ENCODE peak calls at places on chromosomes 7 and 10, in five cellular contexts. One of them, this sample, is unnamed.

GRCh38 chr10:22345301-22346086 is at the start of gene SPAG6:
- DNase-seq in psoas muscle: peak; percentile 71
- DNase-seq in fibroblast of lung: no peak
- DNase-seq in body of pancreas: peak; percentile 52
- DNase-seq in GM23248: peak; percentile 33
- DNase-seq in this sample: peak; percentile 76

GRCh38 chr10:69376662-69377061 is 40.1 kb downstream of the TACR2 start:
- DNase-seq in GM23248: no peak
- DNase-seq in psoas muscle: no peak
- DNase-seq in fibroblast of lung: no peak
- DNase-seq in body of pancreas: no peak
- DNase-seq in this sample: no peak

GRCh38 chr7:47190462-47190861 is 391.4 kb downstream of the TNS3 start:
- DNase-seq in body of pancreas: no peak
- DNase-seq in fibroblast of lung: no peak
- DNase-seq in GM23248: no peak
- DNase-seq in psoas muscle: no peak
- DNase-seq in this sample: no peak

GRCh38 chr10:85610381-85611092 is 756.1 kb downstream of the GRID1 start:
- DNase-seq in fibroblast of lung: no peak
- DNase-seq in psoas muscle: no peak
- DNase-seq in body of pancreas: no peak
- DNase-seq in GM23248: no peak
- DNase-seq in this sample: no peak

GRCh38 chr10:118953598-118953997 is 75.9 kb upstream of the NANOS1 start:
- DNase-seq in psoas muscle: no peak
- DNase-seq in fibroblast of lung: no peak
- DNase-seq in GM23248: no peak
- DNase-seq in body of pancreas: no peak
- DNase-seq in this sample: no peak

GRCh38 chr7:23065974-23066373 is 39.6 kb upstream of the KLHL7 start:
- DNase-seq in fibroblast of lung: peak; percentile 82
- DNase-seq in psoas muscle: no peak
- DNase-seq in GM23248: peak; percentile 77
- DNase-seq in body of pancreas: no peak
- DNase-seq in this sample: no peak

GRCh38 chr10:85599081-85599480 is 767.5 kb downstream of the GRID1 start:
- DNase-seq in fibroblast of lung: no peak
- DNase-seq in body of pancreas: no peak
- DNase-seq in GM23248: no peak
- DNase-seq in psoas muscle: no peak
- DNase-seq in this sample: no peak

GRCh38 chr10:7233259-7233991 is 177.4 kb downstream of the SFMBT2 start:
- DNase-seq in GM23248: no peak
- DNase-seq in psoas muscle: no peak
- DNase-seq in body of pancreas: no peak
- DNase-seq in fibroblast of lung: no peak
- DNase-seq in this sample: peak; percentile 28

GRCh38 chr7:44084695-44085094 is 2.4 kb upstream of the POLM start:
- DNase-seq in psoas muscle: no peak
- DNase-seq in body of pancreas: no peak
- DNase-seq in GM23248: no peak
- DNase-seq in fibroblast of lung: peak; percentile 52
- DNase-seq in this sample: no peak

GRCh38 chr10:27192284-27192683 is 37.1 kb downstream of the MASTL start:
- DNase-seq in GM23248: peak; percentile 96
- DNase-seq in psoas muscle: no peak
- DNase-seq in fibroblast of lung: peak; percentile 94
- DNase-seq in body of pancreas: no peak
- DNase-seq in this sample: peak; percentile 45

GRCh38 chr10:71397340-71398212 is 856 bp downstream of the CDH23 start:
- DNase-seq in body of pancreas: no peak
- DNase-seq in GM23248: no peak
- DNase-seq in fibroblast of lung: no peak
- DNase-seq in psoas muscle: no peak
- DNase-seq in this sample: peak; percentile 20

GRCh38 chr7:70182516-70182915 is 584.2 kb downstream of the AUTS2 start:
- DNase-seq in GM23248: no peak
- DNase-seq in body of pancreas: no peak
- DNase-seq in psoas muscle: no peak
- DNase-seq in fibroblast of lung: no peak
- DNase-seq in this sample: no peak

GRCh38 chr10:78416031-78416800 is 382.6 kb downstream of the RPS24 start:
- DNase-seq in GM23248: peak; percentile 96
- DNase-seq in body of pancreas: no peak
- DNase-seq in fibroblast of lung: peak; percentile 66
- DNase-seq in psoas muscle: no peak
- DNase-seq in this sample: no peak

GRCh38 chr10:49633327-49634045 is 19.6 kb downstream of the CHAT start:
- DNase-seq in body of pancreas: no peak
- DNase-seq in fibroblast of lung: no peak
- DNase-seq in psoas muscle: no peak
- DNase-seq in GM23248: no peak
- DNase-seq in this sample: no peak

GRCh38 chr7:2838873-2839578 is 5.1 kb downstream of the GNA12 start:
- DNase-seq in body of pancreas: no peak
- DNase-seq in psoas muscle: no peak
- DNase-seq in GM23248: no peak
- DNase-seq in fibroblast of lung: no peak
- DNase-seq in this sample: no peak

GRCh38 chr10:34637419-34637911 is 177.6 kb downstream of the PARD3 start:
- DNase-seq in fibroblast of lung: peak; percentile 35
- DNase-seq in psoas muscle: peak; percentile 73
- DNase-seq in GM23248: peak; percentile 46
- DNase-seq in body of pancreas: peak; percentile 56
- DNase-seq in this sample: peak; percentile 59

GRCh38 chr7:103797647-103798307 is 191.7 kb downstream of the RELN start:
- DNase-seq in fibroblast of lung: no peak
- DNase-seq in body of pancreas: no peak
- DNase-seq in GM23248: no peak
- DNase-seq in psoas muscle: no peak
- DNase-seq in this sample: no peak

GRCh38 chr7:38731195-38731594 is 100.0 kb upstream of the AMPH start:
- DNase-seq in GM23248: peak; percentile 58
- DNase-seq in body of pancreas: no peak
- DNase-seq in psoas muscle: no peak
- DNase-seq in fibroblast of lung: peak; percentile 43
- DNase-seq in this sample: no peak

GRCh38 chr10:6119423-6119822 is 30.6 kb downstream of the RBM17 start:
- DNase-seq in fibroblast of lung: peak; percentile 17
- DNase-seq in body of pancreas: no peak
- DNase-seq in psoas muscle: no peak
- DNase-seq in GM23248: no peak
- DNase-seq in this sample: no peak

GRCh38 chr7:497346-497745 is 22.3 kb downstream of the PDGFA start:
- DNase-seq in fibroblast of lung: no peak
- DNase-seq in body of pancreas: no peak
- DNase-seq in psoas muscle: peak; percentile 36
- DNase-seq in GM23248: no peak
- DNase-seq in this sample: peak; percentile 40

GRCh38 chr10:57696641-57697040 is 571.1 kb downstream of the IPMK start:
- DNase-seq in psoas muscle: no peak
- DNase-seq in body of pancreas: no peak
- DNase-seq in fibroblast of lung: peak; percentile 88
- DNase-seq in GM23248: peak; percentile 82
- DNase-seq in this sample: no peak

GRCh38 chr10:59227136-59227673 is 50.8 kb downstream of the PHYHIPL start:
- DNase-seq in GM23248: no peak
- DNase-seq in psoas muscle: no peak
- DNase-seq in fibroblast of lung: no peak
- DNase-seq in body of pancreas: no peak
- DNase-seq in this sample: no peak

GRCh38 chr7:46229409-46229808 is 308.3 kb upstream of the IGFBP3 start:
- DNase-seq in psoas muscle: no peak
- DNase-seq in GM23248: peak; percentile 94
- DNase-seq in body of pancreas: no peak
- DNase-seq in fibroblast of lung: peak; percentile 89
- DNase-seq in this sample: no peak

GRCh38 chr7:156474241-156474743 is 166.3 kb upstream of the RNF32 start:
- DNase-seq in body of pancreas: no peak
- DNase-seq in psoas muscle: no peak
- DNase-seq in fibroblast of lung: peak; percentile 87
- DNase-seq in GM23248: peak; percentile 52
- DNase-seq in this sample: no peak

GRCh38 chr7:27101188-27101905 is 1.1 kb downstream of the HOXA2 start:
- DNase-seq in fibroblast of lung: peak; percentile 92
- DNase-seq in body of pancreas: no peak
- DNase-seq in GM23248: no peak
- DNase-seq in psoas muscle: no peak
- DNase-seq in this sample: no peak

GRCh38 chr10:121069061-121069850 is 218.1 kb downstream of the WDR11 start:
- DNase-seq in psoas muscle: no peak
- DNase-seq in fibroblast of lung: peak; percentile 36
- DNase-seq in GM23248: no peak
- DNase-seq in body of pancreas: no peak
- DNase-seq in this sample: no peak

GRCh38 chr10:37748170-37748569 is 109.2 kb downstream of the ZNF248 start:
- DNase-seq in body of pancreas: no peak
- DNase-seq in GM23248: no peak
- DNase-seq in psoas muscle: no peak
- DNase-seq in fibroblast of lung: no peak
- DNase-seq in this sample: no peak
- H3K9me3 ChIP-seq in body of pancreas: no peaks in the 10 kb centered on the region
- H3K9me3 ChIP-seq in GM23248: no peaks in the 10 kb centered on the region
- H3K9me3 ChIP-seq in psoas muscle: no peaks in the 10 kb centered on the region
- H3K9me3 ChIP-seq in fibroblast of lung: no peaks in the 10 kb centered on the region
- H3K9me3 ChIP-seq in this sample: no peaks in the 10 kb centered on the region

GRCh38 chr10:24483701-24484100 is 240.0 kb downstream of the ARHGAP21 start:
- DNase-seq in GM23248: peak; percentile 88
- DNase-seq in fibroblast of lung: peak; percentile 70
- DNase-seq in body of pancreas: peak; percentile 72
- DNase-seq in psoas muscle: no peak
- DNase-seq in this sample: no peak
- H3K27ac ChIP-seq in GM23248: no peak overlapping the region
- H3K27ac ChIP-seq in fibroblast of lung: no peak overlapping the region
- H3K27ac ChIP-seq in body of pancreas: peak overlapping the region; percentile 33
- H3K27ac ChIP-seq in psoas muscle: peak overlapping the region; percentile 73
- H3K27ac ChIP-seq in this sample: peak overlapping the region; percentile 49

DNA sequence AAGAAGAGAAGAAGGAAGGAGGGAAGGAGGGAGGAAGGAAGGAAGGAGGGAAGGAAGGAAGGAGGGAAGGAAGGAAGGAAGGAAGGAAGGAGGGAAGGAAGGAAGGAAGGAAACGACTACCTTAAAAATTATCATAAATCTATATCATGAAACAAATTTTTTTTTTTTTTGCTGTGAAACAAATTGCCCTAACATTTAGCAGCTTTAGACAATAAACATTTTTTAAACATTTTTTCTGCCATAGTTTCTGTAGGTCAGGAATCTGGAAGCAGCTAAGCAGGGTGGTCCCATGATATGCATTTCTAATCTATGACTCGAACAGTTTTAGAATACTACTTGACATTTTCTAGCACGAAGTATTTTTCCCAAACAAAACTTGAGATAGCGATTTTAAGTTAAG is 42.9 kb upstream of the TSPAN13 start:
- DNase-seq in body of pancreas: no peak
- DNase-seq in psoas muscle: no peak
- DNase-seq in GM23248: no peak
- DNase-seq in fibroblast of lung: peak; percentile 44
- DNase-seq in this sample: no peak
- H3K4me1 ChIP-seq in body of pancreas: no peaks in the 10 kb centered on the region
- H3K4me1 ChIP-seq in psoas muscle: no peaks in the 10 kb centered on the region
- H3K4me1 ChIP-seq in GM23248: peaks cover 40% of the 10 kb centered on the region
- H3K4me1 ChIP-seq in fibroblast of lung: no peaks in the 10 kb centered on the region
- H3K4me1 ChIP-seq in this sample: no peaks in the 10 kb centered on the region

DNA sequence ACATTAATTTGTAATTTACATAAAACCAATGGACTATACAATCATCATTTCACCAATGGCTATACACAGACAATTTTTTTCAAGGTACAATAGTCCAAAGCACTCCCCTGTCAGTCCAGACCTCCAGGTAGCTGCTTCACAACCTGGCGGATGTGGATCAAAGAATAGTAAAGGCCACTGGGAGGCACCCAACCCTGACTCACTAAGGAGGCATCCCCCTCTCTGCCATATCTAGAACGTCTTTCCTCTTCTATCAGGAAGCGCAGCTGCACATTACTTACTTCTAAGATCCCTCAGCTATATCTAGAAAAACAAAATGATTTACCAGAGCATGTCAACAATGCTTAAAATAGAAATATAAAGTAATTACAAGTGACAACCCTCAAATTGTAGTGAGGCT is 217.8 kb upstream of the AOAH start:
- DNase-seq in body of pancreas: no peak
- DNase-seq in psoas muscle: no peak
- DNase-seq in GM23248: no peak
- DNase-seq in fibroblast of lung: no peak
- DNase-seq in this sample: no peak
- H3K9me3 ChIP-seq in body of pancreas: no peaks in the 10 kb centered on the region
- H3K9me3 ChIP-seq in psoas muscle: peaks cover 44% of the 10 kb centered on the region
- H3K9me3 ChIP-seq in GM23248: no peaks in the 10 kb centered on the region
- H3K9me3 ChIP-seq in fibroblast of lung: no peaks in the 10 kb centered on the region
- H3K9me3 ChIP-seq in this sample: peaks cover 37% of the 10 kb centered on the region

GRCh38 chr7:8213381-8213780 is 48.6 kb downstream of the ICA1 start:
- DNase-seq in GM23248: no peak
- DNase-seq in psoas muscle: no peak
- DNase-seq in body of pancreas: no peak
- DNase-seq in fibroblast of lung: no peak
- DNase-seq in this sample: no peak

GRCh38 chr7:8208661-8209060 is 53.3 kb downstream of the ICA1 start:
- DNase-seq in GM23248: no peak
- DNase-seq in fibroblast of lung: no peak
- DNase-seq in psoas muscle: no peak
- DNase-seq in body of pancreas: no peak
- DNase-seq in this sample: no peak

GRCh38 chr7:8211725-8212096 is 50.3 kb downstream of the ICA1 start:
- DNase-seq in body of pancreas: no peak
- DNase-seq in GM23248: no peak
- DNase-seq in psoas muscle: no peak
- DNase-seq in fibroblast of lung: no peak
- DNase-seq in this sample: no peak

GRCh38 chr7:8212638-8213037 is 49.3 kb downstream of the ICA1 start:
- DNase-seq in fibroblast of lung: no peak
- DNase-seq in body of pancreas: no peak
- DNase-seq in psoas muscle: no peak
- DNase-seq in GM23248: no peak
- DNase-seq in this sample: no peak

GRCh38 chr7:8210845-8211724 is 50.9 kb downstream of the ICA1 start:
- DNase-seq in fibroblast of lung: no peak
- DNase-seq in psoas muscle: no peak
- DNase-seq in body of pancreas: no peak
- DNase-seq in GM23248: no peak
- DNase-seq in this sample: no peak
- H3K27ac ChIP-seq in fibroblast of lung: no peak overlapping the region
- H3K27ac ChIP-seq in psoas muscle: peak overlapping the region; percentile 58
- H3K27ac ChIP-seq in body of pancreas: no peak overlapping the region
- H3K27ac ChIP-seq in GM23248: no peak overlapping the region
- H3K27ac ChIP-seq in this sample: no peak overlapping the region

GRCh38 chr7:78326189-78326588 is 527.6 kb downstream of the PHTF2 start:
- DNase-seq in body of pancreas: no peak
- DNase-seq in psoas muscle: no peak
- DNase-seq in GM23248: peak; percentile 80
- DNase-seq in fibroblast of lung: peak; percentile 76
- DNase-seq in this sample: no peak
- H3K4me1 ChIP-seq in body of pancreas: no peaks in the 10 kb centered on the region
- H3K4me1 ChIP-seq in psoas muscle: peaks cover 3% of the 10 kb centered on the region
- H3K4me1 ChIP-seq in GM23248: peaks cover 39% of the 10 kb centered on the region
- H3K4me1 ChIP-seq in fibroblast of lung: no peaks in the 10 kb centered on the region
- H3K4me1 ChIP-seq in this sample: no peaks in the 10 kb centered on the region

This sample was measured in upper lobe of left lung.